ENCODE peak calls at places on chromosomes 11 and 22, in eight cellular contexts. One of them, this sample, is unnamed. For H3K36me3, the result is how much of the 10 kb centered on the place peaks cover.

GRCh38 chr11:73326929-73327811 is 19.1 kb downstream of the ARHGEF17 start:
- DNase-seq in gastrocnemius medialis: no peak
- DNase-seq in sigmoid colon: no peak
- DNase-seq in spleen: no peak
- DNase-seq in ovary: no peak
- DNase-seq in thyroid gland: peak
- DNase-seq in Peyer's patch: no peak
- DNase-seq in esophagus muscularis mucosa: no peak
- DNase-seq in this sample: no peak

GRCh38 chr11:2991477-2992233 is 474 bp downstream of the NAP1L4 start:
- DNase-seq in spleen: no peak
- DNase-seq in gastrocnemius medialis: no peak
- DNase-seq in Peyer's patch: no peak
- DNase-seq in thyroid gland: peak
- DNase-seq in esophagus muscularis mucosa: peak
- DNase-seq in ovary: no peak
- DNase-seq in sigmoid colon: no peak
- DNase-seq in this sample: peak

GRCh38 chr11:81870815-81871214 is 862.8 kb downstream of the FAM181B start:
- DNase-seq in Peyer's patch: no peak
- DNase-seq in spleen: no peak
- DNase-seq in ovary: no peak
- DNase-seq in sigmoid colon: no peak
- DNase-seq in thyroid gland: no peak
- DNase-seq in esophagus muscularis mucosa: no peak
- DNase-seq in gastrocnemius medialis: no peak
- DNase-seq in this sample: no peak

GRCh38 chr11:133955091-133955846 is 1.5 kb downstream of the IGSF9B start:
- DNase-seq in thyroid gland: peak
- DNase-seq in spleen: no peak
- DNase-seq in Peyer's patch: no peak
- DNase-seq in esophagus muscularis mucosa: no peak
- DNase-seq in ovary: peak
- DNase-seq in gastrocnemius medialis: no peak
- DNase-seq in sigmoid colon: peak
- DNase-seq in this sample: peak

GRCh38 chr11:93477684-93478234 is 65.4 kb downstream of the SMCO4 start:
- DNase-seq in spleen: no peak
- DNase-seq in gastrocnemius medialis: no peak
- DNase-seq in ovary: no peak
- DNase-seq in thyroid gland: no peak
- DNase-seq in esophagus muscularis mucosa: peak
- DNase-seq in Peyer's patch: no peak
- DNase-seq in sigmoid colon: no peak
- DNase-seq in this sample: no peak

GRCh38 chr11:36459046-36459445 is 51.0 kb downstream of the TRAF6 start:
- DNase-seq in Peyer's patch: no peak
- DNase-seq in sigmoid colon: no peak
- DNase-seq in ovary: no peak
- DNase-seq in esophagus muscularis mucosa: no peak
- DNase-seq in thyroid gland: no peak
- DNase-seq in spleen: no peak
- DNase-seq in gastrocnemius medialis: no peak
- DNase-seq in this sample: no peak

GRCh38 chr11:2884424-2884815 is 1.2 kb downstream of the CDKN1C start:
- DNase-seq in thyroid gland: peak
- DNase-seq in gastrocnemius medialis: peak
- DNase-seq in spleen: peak
- DNase-seq in esophagus muscularis mucosa: no peak
- DNase-seq in ovary: peak
- DNase-seq in sigmoid colon: peak
- DNase-seq in Peyer's patch: no peak
- DNase-seq in this sample: peak

GRCh38 chr11:68150029-68150428 is 28.8 kb upstream of the CHKA start:
- DNase-seq in esophagus muscularis mucosa: no peak
- DNase-seq in gastrocnemius medialis: no peak
- DNase-seq in spleen: no peak
- DNase-seq in ovary: peak
- DNase-seq in Peyer's patch: no peak
- DNase-seq in sigmoid colon: no peak
- DNase-seq in thyroid gland: peak
- DNase-seq in this sample: no peak

GRCh38 chr22:45421349-45422057 is 8.0 kb downstream of the RIBC2 start:
- DNase-seq in esophagus muscularis mucosa: no peak
- DNase-seq in thyroid gland: no peak
- DNase-seq in ovary: no peak
- DNase-seq in Peyer's patch: no peak
- DNase-seq in spleen: no peak
- DNase-seq in gastrocnemius medialis: no peak
- DNase-seq in sigmoid colon: no peak
- DNase-seq in this sample: no peak

GRCh38 chr11:81203876-81204275 is 1529.8 kb downstream of the FAM181B start:
- DNase-seq in gastrocnemius medialis: no peak
- DNase-seq in ovary: no peak
- DNase-seq in thyroid gland: no peak
- DNase-seq in Peyer's patch: no peak
- DNase-seq in esophagus muscularis mucosa: no peak
- DNase-seq in sigmoid colon: no peak
- DNase-seq in spleen: no peak
- DNase-seq in this sample: no peak

GRCh38 chr11:125179895-125180294 is 15.3 kb downstream of the PKNOX2 start:
- DNase-seq in ovary: no peak
- DNase-seq in esophagus muscularis mucosa: no peak
- DNase-seq in gastrocnemius medialis: no peak
- DNase-seq in thyroid gland: no peak
- DNase-seq in sigmoid colon: no peak
- DNase-seq in Peyer's patch: peak
- DNase-seq in spleen: peak
- DNase-seq in this sample: no peak

GRCh38 chr11:126570489-126570888 is 215.0 kb downstream of the ST3GAL4 start:
- DNase-seq in Peyer's patch: no peak
- DNase-seq in esophagus muscularis mucosa: no peak
- DNase-seq in ovary: no peak
- DNase-seq in sigmoid colon: no peak
- DNase-seq in gastrocnemius medialis: no peak
- DNase-seq in thyroid gland: no peak
- DNase-seq in spleen: no peak
- DNase-seq in this sample: no peak

GRCh38 chr11:3671334-3672254 is at the start of gene CHRNA10:
- DNase-seq in ovary: no peak
- DNase-seq in sigmoid colon: no peak
- DNase-seq in Peyer's patch: no peak
- DNase-seq in gastrocnemius medialis: no peak
- DNase-seq in esophagus muscularis mucosa: no peak
- DNase-seq in thyroid gland: no peak
- DNase-seq in spleen: no peak
- DNase-seq in this sample: no peak

GRCh38 chr22:50218996-50219727 is 18.4 kb downstream of the SELENOO start:
- DNase-seq in thyroid gland: peak
- DNase-seq in gastrocnemius medialis: peak
- DNase-seq in sigmoid colon: peak
- DNase-seq in ovary: peak
- DNase-seq in spleen: no peak
- DNase-seq in Peyer's patch: peak
- DNase-seq in esophagus muscularis mucosa: no peak
- DNase-seq in this sample: peak

GRCh38 chr11:99632969-99633368 is 612.2 kb downstream of the CNTN5 start:
- DNase-seq in sigmoid colon: no peak
- DNase-seq in gastrocnemius medialis: no peak
- DNase-seq in thyroid gland: no peak
- DNase-seq in ovary: no peak
- DNase-seq in Peyer's patch: no peak
- DNase-seq in spleen: no peak
- DNase-seq in esophagus muscularis mucosa: no peak
- DNase-seq in this sample: no peak

GRCh38 chr11:125689460-125689859 is 8.8 kb upstream of the ACRV1 start:
- DNase-seq in Peyer's patch: no peak
- DNase-seq in esophagus muscularis mucosa: peak
- DNase-seq in gastrocnemius medialis: no peak
- DNase-seq in ovary: no peak
- DNase-seq in thyroid gland: no peak
- DNase-seq in spleen: no peak
- DNase-seq in sigmoid colon: no peak
- DNase-seq in this sample: no peak

GRCh38 chr11:12674571-12674935 is 332 bp downstream of the TEAD1 start:
- DNase-seq in thyroid gland: no peak
- DNase-seq in gastrocnemius medialis: no peak
- DNase-seq in ovary: no peak
- DNase-seq in spleen: no peak
- DNase-seq in sigmoid colon: peak
- DNase-seq in Peyer's patch: no peak
- DNase-seq in esophagus muscularis mucosa: no peak
- DNase-seq in this sample: peak
- H3K4me3 ChIP-seq in thyroid gland: peak
- H3K4me3 ChIP-seq in gastrocnemius medialis: peak
- H3K4me3 ChIP-seq in ovary: peak
- H3K4me3 ChIP-seq in spleen: peak
- H3K4me3 ChIP-seq in sigmoid colon: peak
- H3K4me3 ChIP-seq in Peyer's patch: peak
- H3K4me3 ChIP-seq in esophagus muscularis mucosa: peak
- H3K4me3 ChIP-seq in this sample: peak

GRCh38 chr11:119051440-119052162 is 5.4 kb downstream of the HYOU1 start:
- DNase-seq in ovary: no peak
- DNase-seq in Peyer's patch: no peak
- DNase-seq in thyroid gland: no peak
- DNase-seq in sigmoid colon: no peak
- DNase-seq in gastrocnemius medialis: no peak
- DNase-seq in esophagus muscularis mucosa: no peak
- DNase-seq in spleen: peak
- DNase-seq in this sample: no peak
- TF ChIP-seq POLR2A in ovary: no peak
- TF ChIP-seq POLR2A in Peyer's patch: no peak
- TF ChIP-seq POLR2A in thyroid gland: no peak
- TF ChIP-seq POLR2A in sigmoid colon: no peak
- TF ChIP-seq POLR2A in gastrocnemius medialis: no peak
- TF ChIP-seq POLR2A in esophagus muscularis mucosa: no peak
- TF ChIP-seq POLR2A in spleen: no peak
- TF ChIP-seq POLR2A in this sample: no peak

GRCh38 chr22:24101966-24102365 is 79.3 kb upstream of the SUSD2 start:
- DNase-seq in Peyer's patch: peak
- DNase-seq in gastrocnemius medialis: no peak
- DNase-seq in esophagus muscularis mucosa: no peak
- DNase-seq in spleen: peak
- DNase-seq in thyroid gland: no peak
- DNase-seq in ovary: no peak
- DNase-seq in sigmoid colon: no peak
- DNase-seq in this sample: peak

GRCh38 chr22:24097961-24098391 is 83.3 kb upstream of the SUSD2 start:
- DNase-seq in gastrocnemius medialis: no peak
- DNase-seq in ovary: no peak
- DNase-seq in sigmoid colon: peak
- DNase-seq in thyroid gland: no peak
- DNase-seq in Peyer's patch: peak
- DNase-seq in spleen: peak
- DNase-seq in esophagus muscularis mucosa: no peak
- DNase-seq in this sample: peak

GRCh38 chr22:24102366-24103200 is 78.7 kb upstream of the SUSD2 start:
- DNase-seq in ovary: no peak
- DNase-seq in sigmoid colon: peak
- DNase-seq in esophagus muscularis mucosa: no peak
- DNase-seq in Peyer's patch: peak
- DNase-seq in spleen: peak
- DNase-seq in thyroid gland: no peak
- DNase-seq in gastrocnemius medialis: no peak
- DNase-seq in this sample: no peak

GRCh38 chr22:24096401-24097115 is 84.7 kb upstream of the SUSD2 start:
- DNase-seq in gastrocnemius medialis: no peak
- DNase-seq in spleen: peak
- DNase-seq in ovary: no peak
- DNase-seq in Peyer's patch: peak
- DNase-seq in sigmoid colon: peak
- DNase-seq in esophagus muscularis mucosa: no peak
- DNase-seq in thyroid gland: no peak
- DNase-seq in this sample: no peak

DNA sequence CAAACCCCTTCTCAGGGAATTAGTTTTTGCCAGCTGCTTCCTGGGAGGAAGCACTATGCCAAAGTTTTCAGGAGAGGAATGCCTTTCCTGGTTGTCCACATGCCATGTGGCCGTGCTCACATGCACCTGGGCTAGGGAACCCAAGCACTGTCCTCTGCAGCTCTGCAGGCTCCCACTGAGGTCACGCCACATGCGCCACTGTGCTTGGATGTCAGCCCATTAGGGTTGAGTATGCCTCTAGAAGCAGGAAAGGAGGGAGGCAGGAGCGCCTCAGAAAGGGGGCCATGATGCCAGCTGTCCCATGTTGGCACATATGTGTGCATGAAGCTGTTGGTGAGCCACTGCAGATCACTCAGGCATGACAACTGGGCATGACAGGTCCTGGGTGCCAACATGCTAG is 81.6 kb upstream of the SUSD2 start:
- DNase-seq in gastrocnemius medialis: no peak
- DNase-seq in sigmoid colon: peak
- DNase-seq in esophagus muscularis mucosa: no peak
- DNase-seq in thyroid gland: peak
- DNase-seq in Peyer's patch: peak
- DNase-seq in spleen: peak
- DNase-seq in ovary: no peak
- DNase-seq in this sample: no peak
- H3K36me3 ChIP-seq in gastrocnemius medialis: under half
- H3K36me3 ChIP-seq in sigmoid colon: under half
- H3K36me3 ChIP-seq in esophagus muscularis mucosa: half or more
- H3K36me3 ChIP-seq in thyroid gland: under half
- H3K36me3 ChIP-seq in Peyer's patch: under half
- H3K36me3 ChIP-seq in spleen: half or more
- H3K36me3 ChIP-seq in ovary: under half
- H3K36me3 ChIP-seq in this sample: half or more

GRCh38 chr11:130798801-130799200 is 117.5 kb downstream of the SNX19 start:
- DNase-seq in thyroid gland: no peak
- DNase-seq in spleen: no peak
- DNase-seq in Peyer's patch: no peak
- DNase-seq in gastrocnemius medialis: no peak
- DNase-seq in ovary: no peak
- DNase-seq in esophagus muscularis mucosa: peak
- DNase-seq in sigmoid colon: no peak
- DNase-seq in this sample: no peak

GRCh38 chr11:130801287-130802146 is 114.8 kb downstream of the SNX19 start:
- DNase-seq in gastrocnemius medialis: no peak
- DNase-seq in ovary: no peak
- DNase-seq in esophagus muscularis mucosa: peak
- DNase-seq in sigmoid colon: no peak
- DNase-seq in Peyer's patch: no peak
- DNase-seq in spleen: no peak
- DNase-seq in thyroid gland: no peak
- DNase-seq in this sample: no peak

GRCh38 chr11:130802567-130802966 is 113.7 kb downstream of the SNX19 start:
- DNase-seq in gastrocnemius medialis: no peak
- DNase-seq in spleen: no peak
- DNase-seq in esophagus muscularis mucosa: peak
- DNase-seq in thyroid gland: no peak
- DNase-seq in Peyer's patch: no peak
- DNase-seq in ovary: no peak
- DNase-seq in sigmoid colon: no peak
- DNase-seq in this sample: no peak

GRCh38 chr11:130796828-130797227 is 119.5 kb downstream of the SNX19 start:
- DNase-seq in spleen: no peak
- DNase-seq in gastrocnemius medialis: no peak
- DNase-seq in Peyer's patch: no peak
- DNase-seq in esophagus muscularis mucosa: no peak
- DNase-seq in sigmoid colon: no peak
- DNase-seq in ovary: no peak
- DNase-seq in thyroid gland: no peak
- DNase-seq in this sample: no peak

GRCh38 chr11:130798280-130798679 is 118.0 kb downstream of the SNX19 start:
- DNase-seq in spleen: no peak
- DNase-seq in gastrocnemius medialis: no peak
- DNase-seq in ovary: no peak
- DNase-seq in esophagus muscularis mucosa: peak
- DNase-seq in thyroid gland: no peak
- DNase-seq in sigmoid colon: no peak
- DNase-seq in Peyer's patch: no peak
- DNase-seq in this sample: no peak
- H3K4me3 ChIP-seq in spleen: no peak
- H3K4me3 ChIP-seq in gastrocnemius medialis: no peak
- H3K4me3 ChIP-seq in ovary: no peak
- H3K4me3 ChIP-seq in esophagus muscularis mucosa: no peak
- H3K4me3 ChIP-seq in thyroid gland: no peak
- H3K4me3 ChIP-seq in sigmoid colon: no peak
- H3K4me3 ChIP-seq in Peyer's patch: no peak
- H3K4me3 ChIP-seq in this sample: no peak

This sample was measured in heart left ventricle.